ENCODE peak calls at places on chromosomes 12 and 14, in seven cellular contexts. One of them, this sample, is unnamed.

GRCh38 chr12:76810690-76811434 is 46.9 kb downstream of the ZDHHC17 start:
- DNase-seq in astrocyte: no peak
- DNase-seq in psoas muscle: no peak
- DNase-seq in AG09319: no peak
- DNase-seq in left lung: no peak
- DNase-seq in foreskin keratinocyte: no peak
- DNase-seq in thoracic aorta: no peak
- DNase-seq in this sample: no peak

GRCh38 chr12:116484807-116485206 is 74.4 kb upstream of the MAP1LC3B2 start:
- DNase-seq in astrocyte: no peak
- DNase-seq in left lung: no peak
- DNase-seq in psoas muscle: no peak
- DNase-seq in foreskin keratinocyte: no peak
- DNase-seq in AG09319: no peak
- DNase-seq in thoracic aorta: no peak
- DNase-seq in this sample: no peak

GRCh38 chr14:104661086-104661485 is 28.3 kb upstream of the INF2 start:
- DNase-seq in thoracic aorta: no peak
- DNase-seq in psoas muscle: no peak
- DNase-seq in foreskin keratinocyte: no peak
- DNase-seq in AG09319: no peak
- DNase-seq in left lung: no peak
- DNase-seq in astrocyte: no peak
- DNase-seq in this sample: no peak

GRCh38 chr14:51460051-51460450 is 191.7 kb upstream of the FRMD6 start:
- DNase-seq in psoas muscle: no peak
- DNase-seq in AG09319: no peak
- DNase-seq in thoracic aorta: no peak
- DNase-seq in astrocyte: no peak
- DNase-seq in foreskin keratinocyte: no peak
- DNase-seq in left lung: no peak
- DNase-seq in this sample: no peak

GRCh38 chr12:57236224-57236924 is 6.9 kb downstream of the SHMT2 start:
- DNase-seq in psoas muscle: peak; percentile 60
- DNase-seq in AG09319: no peak
- DNase-seq in astrocyte: no peak
- DNase-seq in thoracic aorta: no peak
- DNase-seq in foreskin keratinocyte: peak; percentile 51
- DNase-seq in left lung: peak; percentile 77
- DNase-seq in this sample: no peak

GRCh38 chr14:42523656-42524055 is 917.0 kb downstream of the LRFN5 start:
- DNase-seq in AG09319: no peak
- DNase-seq in left lung: no peak
- DNase-seq in astrocyte: no peak
- DNase-seq in foreskin keratinocyte: no peak
- DNase-seq in psoas muscle: no peak
- DNase-seq in thoracic aorta: no peak
- DNase-seq in this sample: no peak

GRCh38 chr14:63654346-63654745 is 12.7 kb upstream of the WDR89 start:
- DNase-seq in left lung: no peak
- DNase-seq in foreskin keratinocyte: peak; percentile 76
- DNase-seq in astrocyte: peak; percentile 37
- DNase-seq in psoas muscle: no peak
- DNase-seq in thoracic aorta: no peak
- DNase-seq in AG09319: no peak
- DNase-seq in this sample: no peak

GRCh38 chr12:68224613-68225285 is 861 bp downstream of the IL26 start:
- DNase-seq in left lung: no peak
- DNase-seq in astrocyte: peak; percentile 78
- DNase-seq in AG09319: no peak
- DNase-seq in foreskin keratinocyte: peak; percentile 71
- DNase-seq in thoracic aorta: no peak
- DNase-seq in psoas muscle: no peak
- DNase-seq in this sample: no peak

GRCh38 chr12:127214196-127214595 is 1052.8 kb upstream of the TMEM132C start:
- DNase-seq in left lung: no peak
- DNase-seq in foreskin keratinocyte: no peak
- DNase-seq in astrocyte: no peak
- DNase-seq in psoas muscle: no peak
- DNase-seq in thoracic aorta: no peak
- DNase-seq in AG09319: no peak
- DNase-seq in this sample: no peak

GRCh38 chr12:24500466-24501232 is 448.3 kb downstream of the BCAT1 start:
- DNase-seq in thoracic aorta: no peak
- DNase-seq in AG09319: no peak
- DNase-seq in psoas muscle: no peak
- DNase-seq in foreskin keratinocyte: peak; percentile 32
- DNase-seq in left lung: no peak
- DNase-seq in astrocyte: peak; percentile 36
- DNase-seq in this sample: no peak

GRCh38 chr14:59481407-59482119 is 2.6 kb downstream of the L3HYPDH start:
- DNase-seq in thoracic aorta: no peak
- DNase-seq in left lung: no peak
- DNase-seq in AG09319: peak; percentile 64
- DNase-seq in astrocyte: peak; percentile 66
- DNase-seq in psoas muscle: no peak
- DNase-seq in foreskin keratinocyte: peak; percentile 23
- DNase-seq in this sample: no peak

GRCh38 chr12:52988933-52989332 is 17.3 kb upstream of the EIF4B start:
- DNase-seq in astrocyte: no peak
- DNase-seq in psoas muscle: no peak
- DNase-seq in left lung: no peak
- DNase-seq in thoracic aorta: no peak
- DNase-seq in AG09319: no peak
- DNase-seq in foreskin keratinocyte: no peak
- DNase-seq in this sample: no peak

GRCh38 chr12:120394483-120395367 is 25.8 kb upstream of the MSI1 start:
- DNase-seq in astrocyte: no peak
- DNase-seq in foreskin keratinocyte: peak; percentile 33
- DNase-seq in left lung: peak; percentile 80
- DNase-seq in AG09319: no peak
- DNase-seq in psoas muscle: no peak
- DNase-seq in thoracic aorta: no peak
- DNase-seq in this sample: no peak

GRCh38 chr12:6039894-6040601 is 84.4 kb downstream of the VWF start:
- DNase-seq in foreskin keratinocyte: peak; percentile 44
- DNase-seq in left lung: no peak
- DNase-seq in psoas muscle: no peak
- DNase-seq in thoracic aorta: no peak
- DNase-seq in astrocyte: peak; percentile 34
- DNase-seq in AG09319: peak; percentile 35
- DNase-seq in this sample: no peak

GRCh38 chr12:127810026-127810425 is 456.9 kb upstream of the TMEM132C start:
- DNase-seq in left lung: no peak
- DNase-seq in thoracic aorta: no peak
- DNase-seq in foreskin keratinocyte: peak; percentile 43
- DNase-seq in AG09319: peak; percentile 53
- DNase-seq in astrocyte: peak; percentile 99
- DNase-seq in psoas muscle: no peak
- DNase-seq in this sample: no peak

GRCh38 chr12:124549629-124550028 is 17.8 kb downstream of the NCOR2 start:
- DNase-seq in thoracic aorta: no peak
- DNase-seq in psoas muscle: no peak
- DNase-seq in AG09319: no peak
- DNase-seq in foreskin keratinocyte: peak; percentile 40
- DNase-seq in left lung: no peak
- DNase-seq in astrocyte: no peak
- DNase-seq in this sample: no peak

DNA sequence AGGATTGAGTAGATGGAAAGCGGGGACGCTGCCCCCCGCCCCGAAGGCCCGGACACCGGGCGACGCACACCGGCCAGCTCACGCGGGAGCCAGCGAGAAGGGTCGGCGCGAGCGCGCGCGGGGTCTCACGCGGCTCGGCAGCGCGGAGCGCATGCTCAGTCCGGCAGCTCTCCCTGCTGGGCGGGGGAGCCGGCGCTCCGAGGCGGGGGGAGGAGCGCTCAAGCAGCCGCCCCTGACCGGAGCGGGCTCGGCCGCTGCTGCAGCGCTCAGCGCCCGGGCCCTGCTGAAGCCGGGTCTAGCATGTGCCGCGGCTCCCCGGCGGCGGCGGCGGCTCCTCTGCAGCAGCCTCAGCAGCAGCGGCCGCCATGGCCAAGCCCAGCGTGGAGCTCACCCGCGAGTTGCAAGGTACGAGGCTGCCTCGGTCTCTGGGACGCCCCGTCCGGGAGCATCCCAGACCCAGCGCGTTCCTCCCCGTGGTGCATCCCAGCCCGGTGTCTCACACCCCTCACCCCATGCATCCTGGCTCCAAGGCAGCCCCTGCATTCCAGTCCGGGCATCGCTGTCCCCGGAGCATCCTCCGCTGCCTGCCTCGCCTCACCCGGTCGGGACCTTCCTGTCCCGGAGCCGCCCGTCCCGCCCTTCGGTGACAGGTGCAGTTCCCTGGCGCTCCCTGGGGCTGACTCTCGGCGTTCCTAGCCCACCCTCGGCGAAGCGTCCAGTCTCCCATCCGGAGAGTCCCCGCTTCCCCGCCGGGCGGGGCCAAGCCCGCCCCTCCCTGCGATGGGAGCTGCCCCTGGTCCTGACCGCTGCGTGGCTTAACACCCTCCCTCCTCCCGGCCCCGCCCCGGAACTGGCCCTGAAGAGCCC is at the start of gene CARMIL3:
- DNase-seq in astrocyte: peak; percentile 18
- DNase-seq in psoas muscle: peak; percentile 78
- DNase-seq in AG09319: no peak
- DNase-seq in foreskin keratinocyte: no peak
- DNase-seq in thoracic aorta: no peak
- DNase-seq in left lung: peak; percentile 93
- DNase-seq in this sample: no peak
- TF ChIP-seq CTCF in astrocyte: no peak
- TF ChIP-seq CTCF in psoas muscle: no peak
- TF ChIP-seq CTCF in AG09319: no peak
- TF ChIP-seq CTCF in foreskin keratinocyte: no peak
- TF ChIP-seq CTCF in thoracic aorta: no peak
- TF ChIP-seq CTCF in left lung: no peak
- TF ChIP-seq CTCF in this sample: no peak

GRCh38 chr12:95265765-95266164 is 48.2 kb downstream of the VEZT start:
- DNase-seq in AG09319: no peak
- DNase-seq in thoracic aorta: no peak
- DNase-seq in psoas muscle: no peak
- DNase-seq in left lung: no peak
- DNase-seq in astrocyte: no peak
- DNase-seq in foreskin keratinocyte: no peak
- DNase-seq in this sample: no peak
- TF ChIP-seq CTCF in AG09319: no peak
- TF ChIP-seq CTCF in thoracic aorta: peak; percentile 14
- TF ChIP-seq CTCF in psoas muscle: no peak
- TF ChIP-seq CTCF in left lung: no peak
- TF ChIP-seq CTCF in astrocyte: no peak
- TF ChIP-seq CTCF in foreskin keratinocyte: no peak
- TF ChIP-seq CTCF in this sample: no peak

GRCh38 chr12:46517579-46517962 is 145.0 kb upstream of the SLC38A2 start:
- DNase-seq in astrocyte: no peak
- DNase-seq in thoracic aorta: no peak
- DNase-seq in foreskin keratinocyte: no peak
- DNase-seq in AG09319: no peak
- DNase-seq in psoas muscle: no peak
- DNase-seq in left lung: no peak
- DNase-seq in this sample: no peak
- TF ChIP-seq CTCF in astrocyte: no peak
- TF ChIP-seq CTCF in thoracic aorta: no peak
- TF ChIP-seq CTCF in foreskin keratinocyte: peak; percentile 20
- TF ChIP-seq CTCF in AG09319: no peak
- TF ChIP-seq CTCF in psoas muscle: no peak
- TF ChIP-seq CTCF in left lung: no peak
- TF ChIP-seq CTCF in this sample: peak; percentile 14

DNA sequence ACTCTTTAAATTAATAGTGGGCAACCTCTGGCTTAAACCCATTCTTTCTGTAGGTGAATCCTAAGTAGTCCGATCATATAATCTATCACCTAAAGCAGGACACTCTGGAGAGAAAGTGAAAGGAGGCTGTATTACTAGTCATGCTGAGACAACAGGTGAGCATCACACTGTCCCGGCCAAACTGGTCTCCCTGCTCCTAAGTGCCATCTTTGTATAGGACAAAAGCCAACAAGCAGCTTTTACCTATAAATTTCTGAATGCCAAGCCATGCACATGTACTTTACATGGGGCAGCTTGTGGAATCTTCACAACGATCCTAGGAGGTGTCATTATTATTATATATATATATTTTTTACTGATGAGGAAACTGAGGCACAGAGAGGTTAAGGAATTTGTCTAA is 18.0 kb downstream of the PLEKHH1 start:
- DNase-seq in AG09319: no peak
- DNase-seq in left lung: no peak
- DNase-seq in thoracic aorta: no peak
- DNase-seq in psoas muscle: no peak
- DNase-seq in foreskin keratinocyte: no peak
- DNase-seq in astrocyte: no peak
- DNase-seq in this sample: no peak
- TF ChIP-seq CTCF in AG09319: no peak
- TF ChIP-seq CTCF in left lung: no peak
- TF ChIP-seq CTCF in thoracic aorta: no peak
- TF ChIP-seq CTCF in psoas muscle: no peak
- TF ChIP-seq CTCF in foreskin keratinocyte: no peak
- TF ChIP-seq CTCF in astrocyte: no peak
- TF ChIP-seq CTCF in this sample: no peak

GRCh38 chr14:21989090-21989489 is 315.5 kb upstream of the OR4E1 start:
- DNase-seq in thoracic aorta: no peak
- DNase-seq in foreskin keratinocyte: no peak
- DNase-seq in astrocyte: no peak
- DNase-seq in AG09319: no peak
- DNase-seq in psoas muscle: no peak
- DNase-seq in left lung: no peak
- DNase-seq in this sample: no peak

GRCh38 chr14:21990116-21990515 is 316.5 kb upstream of the OR4E1 start:
- DNase-seq in psoas muscle: no peak
- DNase-seq in AG09319: no peak
- DNase-seq in left lung: no peak
- DNase-seq in astrocyte: no peak
- DNase-seq in thoracic aorta: no peak
- DNase-seq in foreskin keratinocyte: peak; percentile 1
- DNase-seq in this sample: no peak

GRCh38 chr14:21988413-21988812 is 314.8 kb upstream of the OR4E1 start:
- DNase-seq in AG09319: no peak
- DNase-seq in left lung: no peak
- DNase-seq in psoas muscle: no peak
- DNase-seq in foreskin keratinocyte: no peak
- DNase-seq in astrocyte: no peak
- DNase-seq in thoracic aorta: no peak
- DNase-seq in this sample: no peak

GRCh38 chr14:21985081-21985480 is 311.5 kb upstream of the OR4E1 start:
- DNase-seq in thoracic aorta: no peak
- DNase-seq in psoas muscle: no peak
- DNase-seq in AG09319: no peak
- DNase-seq in foreskin keratinocyte: peak; percentile 2
- DNase-seq in astrocyte: no peak
- DNase-seq in left lung: no peak
- DNase-seq in this sample: no peak

GRCh38 chr14:21987937-21988336 is 314.3 kb upstream of the OR4E1 start:
- DNase-seq in astrocyte: no peak
- DNase-seq in psoas muscle: no peak
- DNase-seq in thoracic aorta: no peak
- DNase-seq in left lung: no peak
- DNase-seq in AG09319: no peak
- DNase-seq in foreskin keratinocyte: peak; percentile 22
- DNase-seq in this sample: peak; percentile 6
- TF ChIP-seq CTCF in astrocyte: peak; percentile 34
- TF ChIP-seq CTCF in psoas muscle: no peak
- TF ChIP-seq CTCF in thoracic aorta: no peak
- TF ChIP-seq CTCF in left lung: peak; percentile 22
- TF ChIP-seq CTCF in AG09319: peak; percentile 7
- TF ChIP-seq CTCF in foreskin keratinocyte: peak; percentile 60
- TF ChIP-seq CTCF in this sample: peak; percentile 78